ENCODE peak calls at places on chromosomes 2 and 18, in four cellular contexts. One of them, this sample, is unnamed.

GRCh38 chr18:31498450-31499156 is 626 bp downstream of the DSG2 start:
- DNase-seq in activated CD8-positive, alpha-beta memory T cell treated with anti-CD3 and anti-CD28 coated beads, Interleukin-2, amount 10 ng/mL, durations not matched to agents 7 days and 5 days: no peak
- DNase-seq in stimulated activated CD8-positive, alpha-beta memory T cell treated with anti-CD3 and anti-CD28 coated beads, Interleukin-7, amount 100 ng/mL, for 48 hours: no peak
- DNase-seq in astrocyte of the spinal cord: peak
- DNase-seq in this sample: no peak

GRCh38 chr2:176494949-176495353 is 225.7 kb downstream of the MTX2 start:
- DNase-seq in astrocyte of the spinal cord: no peak
- DNase-seq in activated CD8-positive, alpha-beta memory T cell treated with anti-CD3 and anti-CD28 coated beads, Interleukin-2, amount 10 ng/mL, durations not matched to agents 7 days and 5 days: no peak
- DNase-seq in stimulated activated CD8-positive, alpha-beta memory T cell treated with anti-CD3 and anti-CD28 coated beads, Interleukin-7, amount 100 ng/mL, for 48 hours: no peak
- DNase-seq in this sample: no peak

GRCh38 chr2:212712991-212713390 is 174.4 kb upstream of the ERBB4 start:
- DNase-seq in activated CD8-positive, alpha-beta memory T cell treated with anti-CD3 and anti-CD28 coated beads, Interleukin-2, amount 10 ng/mL, durations not matched to agents 7 days and 5 days: no peak
- DNase-seq in astrocyte of the spinal cord: no peak
- DNase-seq in stimulated activated CD8-positive, alpha-beta memory T cell treated with anti-CD3 and anti-CD28 coated beads, Interleukin-7, amount 100 ng/mL, for 48 hours: no peak
- DNase-seq in this sample: no peak

GRCh38 chr2:105176429-105176828 is 65.1 kb upstream of the GPR45 start:
- DNase-seq in stimulated activated CD8-positive, alpha-beta memory T cell treated with anti-CD3 and anti-CD28 coated beads, Interleukin-7, amount 100 ng/mL, for 48 hours: no peak
- DNase-seq in astrocyte of the spinal cord: no peak
- DNase-seq in activated CD8-positive, alpha-beta memory T cell treated with anti-CD3 and anti-CD28 coated beads, Interleukin-2, amount 10 ng/mL, durations not matched to agents 7 days and 5 days: no peak
- DNase-seq in this sample: peak

GRCh38 chr2:21800356-21800755 is 676.6 kb downstream of the TDRD15 start:
- DNase-seq in astrocyte of the spinal cord: no peak
- DNase-seq in activated CD8-positive, alpha-beta memory T cell treated with anti-CD3 and anti-CD28 coated beads, Interleukin-2, amount 10 ng/mL, durations not matched to agents 7 days and 5 days: no peak
- DNase-seq in stimulated activated CD8-positive, alpha-beta memory T cell treated with anti-CD3 and anti-CD28 coated beads, Interleukin-7, amount 100 ng/mL, for 48 hours: no peak
- DNase-seq in this sample: no peak

GRCh38 chr2:46179037-46179621 is 118.1 kb upstream of the EPAS1 start:
- DNase-seq in stimulated activated CD8-positive, alpha-beta memory T cell treated with anti-CD3 and anti-CD28 coated beads, Interleukin-7, amount 100 ng/mL, for 48 hours: peak
- DNase-seq in activated CD8-positive, alpha-beta memory T cell treated with anti-CD3 and anti-CD28 coated beads, Interleukin-2, amount 10 ng/mL, durations not matched to agents 7 days and 5 days: peak
- DNase-seq in astrocyte of the spinal cord: peak
- DNase-seq in this sample: peak

GRCh38 chr18:58455318-58455950 is 173.5 kb downstream of the ALPK2 start:
- DNase-seq in astrocyte of the spinal cord: no peak
- DNase-seq in stimulated activated CD8-positive, alpha-beta memory T cell treated with anti-CD3 and anti-CD28 coated beads, Interleukin-7, amount 100 ng/mL, for 48 hours: peak
- DNase-seq in activated CD8-positive, alpha-beta memory T cell treated with anti-CD3 and anti-CD28 coated beads, Interleukin-2, amount 10 ng/mL, durations not matched to agents 7 days and 5 days: no peak
- DNase-seq in this sample: no peak

GRCh38 chr2:144156736-144157645 is 362.9 kb downstream of the ZEB2 start:
- DNase-seq in astrocyte of the spinal cord: no peak
- DNase-seq in stimulated activated CD8-positive, alpha-beta memory T cell treated with anti-CD3 and anti-CD28 coated beads, Interleukin-7, amount 100 ng/mL, for 48 hours: no peak
- DNase-seq in activated CD8-positive, alpha-beta memory T cell treated with anti-CD3 and anti-CD28 coated beads, Interleukin-2, amount 10 ng/mL, durations not matched to agents 7 days and 5 days: no peak
- DNase-seq in this sample: no peak

GRCh38 chr2:96100893-96101304 is 15.5 kb downstream of the ADRA2B start:
- DNase-seq in stimulated activated CD8-positive, alpha-beta memory T cell treated with anti-CD3 and anti-CD28 coated beads, Interleukin-7, amount 100 ng/mL, for 48 hours: no peak
- DNase-seq in activated CD8-positive, alpha-beta memory T cell treated with anti-CD3 and anti-CD28 coated beads, Interleukin-2, amount 10 ng/mL, durations not matched to agents 7 days and 5 days: peak
- DNase-seq in astrocyte of the spinal cord: no peak
- DNase-seq in this sample: peak

GRCh38 chr2:138779451-138780440 is at the start of gene NXPH2:
- DNase-seq in stimulated activated CD8-positive, alpha-beta memory T cell treated with anti-CD3 and anti-CD28 coated beads, Interleukin-7, amount 100 ng/mL, for 48 hours: no peak
- DNase-seq in astrocyte of the spinal cord: no peak
- DNase-seq in activated CD8-positive, alpha-beta memory T cell treated with anti-CD3 and anti-CD28 coated beads, Interleukin-2, amount 10 ng/mL, durations not matched to agents 7 days and 5 days: no peak
- DNase-seq in this sample: no peak

GRCh38 chr2:126227250-126227649 is 428.7 kb upstream of the GYPC start:
- DNase-seq in activated CD8-positive, alpha-beta memory T cell treated with anti-CD3 and anti-CD28 coated beads, Interleukin-2, amount 10 ng/mL, durations not matched to agents 7 days and 5 days: no peak
- DNase-seq in astrocyte of the spinal cord: no peak
- DNase-seq in stimulated activated CD8-positive, alpha-beta memory T cell treated with anti-CD3 and anti-CD28 coated beads, Interleukin-7, amount 100 ng/mL, for 48 hours: no peak
- DNase-seq in this sample: no peak